ENCODE peak calls at places on chromosomes 11 and 22, in eight cellular contexts. S is AG04450, H is AG10803, K is IMR-90, G is Peyer's patch, D is mammary epithelial cell, Q is bronchial epithelial cell, M is cardiac fibroblast. T is an unnamed sample.
A peak's percentile ranks its signal among the peaks of the same experiment; 100 is the strongest.

GRCh38 chr11:13487661-13488030 is 8.2 kb downstream of the PTH start:
- DNase-seq in Q (peak; percentile 45), M (peak; percentile 27), K (peak; percentile 3), S (no peak), G (no peak), D (no peak), H (peak; percentile 12), T (no peak)

GRCh38 chr11:112321521-112322172 is 61.0 kb upstream of the PLET1 start:
- DNase-seq in S (peak; percentile 61), Q (peak; percentile 99), G (no peak), H (peak; percentile 93), M (peak; percentile 90), K (peak; percentile 89), D (peak; percentile 98), T (peak; percentile 91)

GRCh38 chr11:35061516-35062440 is 77.2 kb upstream of the CD44 start:
- DNase-seq in H (no peak), M (no peak), D (no peak), K (no peak), S (no peak), Q (peak; percentile 32), G (no peak), T (no peak)

GRCh38 chr11:87405843-87406242 is 368.1 kb downstream of the TMEM135 start:
- DNase-seq in H (peak; percentile 3), S (no peak), K (no peak), G (no peak), D (no peak), Q (no peak), M (peak; percentile 68), T (no peak)

GRCh38 chr22:32815943-32816342 is 14.4 kb downstream of the TIMP3 start:
- DNase-seq in H (no peak), Q (no peak), K (no peak), S (no peak), G (no peak), D (no peak), M (no peak), T (no peak)

GRCh38 chr22:23012081-23012622 is 58.2 kb upstream of the GNAZ start:
- DNase-seq in D (no peak), S (no peak), G (no peak), M (no peak), H (no peak), K (no peak), Q (no peak), T (no peak)

GRCh38 chr11:45922425-45923082 is at the start of gene LARGE2:
- DNase-seq in H (no peak), K (no peak), S (no peak), M (no peak), G (peak; percentile 38), Q (no peak), D (no peak), T (no peak)

GRCh38 chr11:70680781-70681281 is 282.5 kb downstream of the CTTN start:
- DNase-seq in Q (no peak), H (no peak), S (no peak), G (no peak), D (no peak), K (no peak), M (no peak), T (no peak)

GRCh38 chr11:11265994-11266606 is 87.0 kb downstream of the CSNK2A3 start:
- DNase-seq in G (peak; percentile 22), K (peak; percentile 3), D (peak; percentile 56), M (peak; percentile 19), Q (peak; percentile 50), S (no peak), H (no peak), T (no peak)

GRCh38 chr11:111923951-111924350 is 5.2 kb downstream of the C11orf52 start:
- DNase-seq in K (no peak), M (no peak), D (no peak), S (no peak), H (no peak), G (no peak), Q (no peak), T (no peak)

GRCh38 chr22:36870250-36870649 is 9.4 kb downstream of the NCF4 start:
- DNase-seq in G (no peak), S (no peak), K (no peak), D (peak; percentile 68), M (no peak), Q (peak; percentile 70), H (no peak), T (no peak)

GRCh38 chr11:61886643-61887042 is 4.7 kb downstream of the FADS3 start:
- DNase-seq in M (no peak), K (no peak), H (no peak), Q (no peak), G (no peak), S (no peak), D (no peak), T (no peak)

GRCh38 chr11:10908215-10908990 is 50.5 kb upstream of the ZBED5 start:
- DNase-seq in H (peak; percentile 97), M (peak; percentile 83), G (no peak), Q (no peak), K (peak; percentile 93), S (peak; percentile 86), D (peak; percentile 80), T (peak; percentile 84)

GRCh38 chr11:7969756-7970646 is 4.8 kb upstream of the NLRP10 start:
- DNase-seq in D (no peak), H (peak; percentile 73), S (no peak), K (no peak), G (no peak), Q (no peak), M (no peak), T (no peak)

GRCh38 chr11:130180491-130180890 is 20.9 kb downstream of the ST14 start:
- DNase-seq in Q (peak; percentile 80), M (peak; percentile 52), G (no peak), H (peak; percentile 15), S (no peak), D (peak; percentile 68), K (peak; percentile 39), T (no peak)

GRCh38 chr11:78787696-78788095 is 213.0 kb upstream of the NARS2 start:
- DNase-seq in D (no peak), H (no peak), M (no peak), Q (no peak), G (no peak), K (no peak), S (no peak), T (no peak)

GRCh38 chr22:31614781-31615480 is 47.1 kb downstream of the PISD start:
- DNase-seq in D (no peak), K (no peak), S (no peak), H (no peak), Q (no peak), G (no peak), M (no peak), T (no peak)

GRCh38 chr11:46736615-46737014 is 17.6 kb downstream of the F2 start:
- DNase-seq in D (no peak), K (no peak), G (no peak), H (peak; percentile 48), S (no peak), M (no peak), Q (no peak), T (no peak)

GRCh38 chr22:33382427-33382826 is 324.2 kb upstream of the SYN3 start:
- DNase-seq in M (no peak), H (no peak), K (no peak), D (no peak), Q (no peak), G (no peak), S (no peak), T (no peak)

GRCh38 chr11:131658414-131658813 is 288.0 kb downstream of the NTM start:
- DNase-seq in H (no peak), D (no peak), Q (no peak), M (no peak), S (no peak), G (no peak), K (no peak), T (no peak)

GRCh38 chr11:119699227-119699626 is 29.8 kb downstream of the NECTIN1 start:
- DNase-seq in D (peak; percentile 68), G (no peak), K (no peak), H (peak; percentile 33), M (peak; percentile 37), S (no peak), Q (peak; percentile 55), T (no peak)

GRCh38 chr22:41169157-41169556 is 36.0 kb upstream of the L3MBTL2 start:
- DNase-seq in G (no peak), H (no peak), Q (no peak), D (no peak), K (no peak), S (no peak), M (no peak), T (no peak)
- H3K4me3 ChIP-seq in G (no peak overlapping the region), H (no peak overlapping the region), Q (no peak overlapping the region), D (no peak overlapping the region), K (no peak overlapping the region), S (no peak overlapping the region), M (no peak overlapping the region), T (no peak overlapping the region)

DNA sequence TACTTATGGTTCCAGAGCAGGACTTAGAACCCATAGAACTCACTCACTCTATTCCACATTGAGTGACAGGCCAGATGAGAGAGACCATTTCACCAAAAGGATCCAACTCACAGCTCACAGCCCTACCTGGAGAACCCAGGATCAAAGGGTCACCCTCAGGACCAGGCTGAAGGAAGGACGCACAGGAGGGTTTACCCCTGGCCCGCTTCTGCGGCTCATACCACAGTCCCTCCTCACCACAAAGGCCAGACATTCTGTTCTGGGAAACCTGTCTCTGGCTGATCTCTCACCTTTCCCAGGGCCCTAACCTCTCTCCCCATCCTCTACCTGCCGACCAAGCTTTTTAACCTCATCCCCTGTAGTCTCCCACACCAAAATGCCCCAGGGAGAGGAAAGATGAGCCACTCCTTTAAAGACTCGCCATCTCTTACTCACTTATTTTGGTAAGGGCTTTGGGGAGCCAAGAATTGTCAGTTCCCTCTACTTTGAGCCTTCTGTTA is 4.7 kb downstream of the FOSL1 start:
- DNase-seq in G (no peak), M (peak; percentile 50), S (no peak), D (no peak), Q (no peak), K (no peak), H (no peak), T (no peak)
- H3K4me3 ChIP-seq in G (no peak overlapping the region), M (no peak overlapping the region), S (no peak overlapping the region), D (no peak overlapping the region), Q (no peak overlapping the region), K (peak overlapping the region; percentile 5), H (no peak overlapping the region), T (no peak overlapping the region)

DNA sequence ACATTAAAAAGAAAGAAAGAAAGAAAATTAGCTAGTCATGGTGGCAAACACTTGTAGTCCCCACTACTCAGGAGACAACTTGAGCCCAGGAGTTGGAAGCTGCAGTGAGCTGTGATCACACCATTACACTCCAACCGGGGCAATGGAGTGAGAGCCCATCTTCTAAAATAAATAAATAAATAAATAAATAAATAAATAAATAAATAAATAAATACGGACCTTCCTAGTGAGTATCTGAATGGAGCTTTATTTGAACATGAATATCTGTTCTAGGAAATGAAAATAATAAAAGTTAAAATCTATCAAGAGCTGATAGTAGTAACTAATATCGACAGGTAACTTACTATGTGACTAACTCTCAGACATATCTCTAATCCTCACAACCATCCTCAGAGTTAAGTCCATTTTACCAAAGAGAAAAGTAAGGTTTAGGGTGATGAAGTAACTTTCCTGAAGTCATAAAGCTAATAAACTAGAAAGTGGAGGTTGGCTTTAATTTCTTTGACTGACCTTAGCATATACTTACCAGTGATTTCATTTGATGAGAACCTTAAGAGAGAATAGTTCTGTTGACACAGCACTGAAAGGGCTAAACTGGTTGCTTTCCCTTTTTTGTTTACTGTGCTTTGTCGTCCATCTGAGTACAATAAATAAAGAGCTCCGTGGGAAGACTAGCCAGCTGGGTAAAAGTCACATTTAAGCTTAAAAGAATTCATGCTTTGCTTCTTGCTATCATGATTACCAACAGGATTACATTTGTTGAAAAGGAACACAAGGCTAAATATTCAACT is 22.4 kb downstream of the ENTHD1 start:
- DNase-seq in H (no peak), G (no peak), M (no peak), K (no peak), D (no peak), Q (no peak), S (no peak), T (no peak)
- H3K4me3 ChIP-seq in H (no peak overlapping the region), G (no peak overlapping the region), M (no peak overlapping the region), K (no peak overlapping the region), D (no peak overlapping the region), Q (no peak overlapping the region), S (no peak overlapping the region), T (no peak overlapping the region)

GRCh38 chr11:6655020-6655789 is 404 bp downstream of the DCHS1 start:
- DNase-seq in M (no peak), S (no peak), H (peak; percentile 15), K (no peak), G (no peak), Q (no peak), D (no peak), T (no peak)
- H3K4me3 ChIP-seq in M (peak overlapping the region; percentile 23), S (peak overlapping the region; percentile 71), H (peak overlapping the region; percentile 62), K (peak overlapping the region; percentile 58), G (peak overlapping the region; percentile 48), Q (no peak overlapping the region), D (no peak overlapping the region), T (peak overlapping the region; percentile 30)

T was measured in kidney epithelial cell.